ENCODE peak calls at places on chromosomes 11 and 22, in eight cellular contexts. W, L, Q, O, R, Y, H and I are unnamed samples. For H3K9me3, the result is how much of the 10 kb centered on the place peaks cover.

GRCh38 chr11:95057959-95058358 is 8.7 kb downstream of the KDM4F start:
- DNase-seq in O (no peak), H (no peak), Q (no peak), W (no peak), Y (no peak), L (no peak), R (no peak), I (no peak)

GRCh38 chr11:45872513-45873356 is 12.7 kb upstream of the MAPK8IP1 start:
- DNase-seq in L (no peak), R (peak), Y (no peak), O (no peak), Q (peak), H (peak), W (peak), I (peak)

GRCh38 chr11:128415539-128415938 is 171.8 kb downstream of the ETS1 start:
- DNase-seq in L (no peak), W (no peak), R (no peak), Y (no peak), Q (peak), H (peak), O (no peak), I (no peak)

GRCh38 chr22:50726643-50727340 is 11.2 kb upstream of the ACR start:
- DNase-seq in R (no peak), W (peak), Y (no peak), Q (no peak), O (no peak), H (no peak), L (peak), I (no peak)

GRCh38 chr11:23310276-23310675 is 450.0 kb upstream of the CCDC179 start:
- DNase-seq in H (no peak), R (no peak), W (no peak), Y (no peak), Q (peak), O (no peak), L (no peak), I (no peak)

GRCh38 chr22:23237201-23237798 is 57.0 kb downstream of the BCR start:
- DNase-seq in O (no peak), Y (peak), H (no peak), L (peak), R (peak), Q (peak), W (peak), I (no peak)

GRCh38 chr11:97033178-97033577 is 643.4 kb downstream of the JRKL start:
- DNase-seq in Y (no peak), O (no peak), R (no peak), Q (no peak), H (no peak), L (no peak), W (no peak), I (no peak)

GRCh38 chr11:1751999-1752906 is 1.9 kb upstream of the IFITM10 start:
- DNase-seq in Q (no peak), O (no peak), L (no peak), H (no peak), W (no peak), Y (no peak), R (no peak), I (peak)

GRCh38 chr22:46012182-46012880 is 35.4 kb upstream of the WNT7B start:
- DNase-seq in H (no peak), O (no peak), W (peak), L (peak), Q (no peak), Y (no peak), R (no peak), I (peak)

GRCh38 chr11:114617157-114618124 is 21.9 kb upstream of the NXPE4 start:
- DNase-seq in O (no peak), R (no peak), H (no peak), L (no peak), Q (no peak), Y (no peak), W (no peak), I (no peak)

GRCh38 chr11:114615448-114616361 is 20.1 kb upstream of the NXPE4 start:
- DNase-seq in R (no peak), Q (no peak), W (no peak), H (no peak), L (no peak), Y (no peak), O (no peak), I (no peak)

GRCh38 chr11:114618139-114618538 is 22.6 kb upstream of the NXPE4 start:
- DNase-seq in W (no peak), Q (no peak), H (no peak), Y (no peak), R (no peak), L (no peak), O (no peak), I (no peak)

GRCh38 chr11:114614127-114614720 is 18.6 kb upstream of the NXPE4 start:
- DNase-seq in O (no peak), H (no peak), Q (no peak), R (no peak), W (no peak), Y (no peak), L (no peak), I (no peak)

DNA sequence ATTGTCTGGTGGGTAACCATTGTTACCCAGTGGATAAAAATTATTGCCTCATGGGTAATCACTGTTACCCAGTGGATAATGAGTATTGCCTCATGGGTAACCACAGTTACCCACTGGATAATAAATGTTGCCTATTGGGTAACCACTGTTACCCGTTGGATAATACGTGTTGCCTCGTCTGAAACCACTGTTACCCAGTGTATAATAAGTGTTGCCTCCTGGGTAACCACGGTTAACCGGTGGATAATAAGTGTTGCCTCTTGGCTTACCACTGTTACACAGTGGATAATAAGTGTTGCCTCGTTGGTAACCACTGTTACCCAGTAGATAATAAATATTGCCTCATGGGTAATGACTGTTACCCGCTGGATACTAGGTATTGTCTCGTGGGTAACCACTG is 20.9 kb upstream of the NXPE4 start:
- DNase-seq in W (no peak), L (no peak), H (no peak), Y (no peak), Q (no peak), O (no peak), R (no peak), I (no peak)
- H3K9me3 ChIP-seq in W (under half), L (under half), H (under half), Y (under half), Q (under half), O (under half), R (under half), I (under half)

GRCh38 chr22:47884200-47884599 is 1121.8 kb downstream of the TBC1D22A start:
- DNase-seq in L (no peak), H (no peak), Y (no peak), R (no peak), O (no peak), Q (no peak), W (no peak), I (no peak)

GRCh38 chr22:47888807-47889206 is 1126.4 kb downstream of the TBC1D22A start:
- DNase-seq in Y (no peak), O (no peak), Q (no peak), L (no peak), H (no peak), W (no peak), R (no peak), I (no peak)

GRCh38 chr22:47879346-47879745 is 1116.9 kb downstream of the TBC1D22A start:
- DNase-seq in O (no peak), W (no peak), Y (no peak), H (no peak), L (no peak), Q (no peak), R (no peak), I (no peak)

GRCh38 chr22:47883757-47884156 is 1121.3 kb downstream of the TBC1D22A start:
- DNase-seq in O (no peak), R (no peak), W (no peak), L (no peak), H (no peak), Y (no peak), Q (no peak), I (no peak)

GRCh38 chr22:47884775-47885174 is 1122.3 kb downstream of the TBC1D22A start:
- DNase-seq in Y (no peak), R (no peak), H (no peak), L (no peak), Q (no peak), O (no peak), W (no peak), I (no peak)
- H3K9me3 ChIP-seq in Y (under half), R (under half), H (half or more), L (under half), Q (half or more), O (under half), W (under half), I (under half)

GRCh38 chr11:34899633-34900016 is 16.6 kb downstream of the APIP start:
- DNase-seq in Y (no peak), R (no peak), H (no peak), W (no peak), O (no peak), L (no peak), Q (no peak), I (no peak)
- H3K9me3 ChIP-seq in Y (under half), R (under half), H (under half), W (under half), O (under half), L (half or more), Q (under half), I (under half)

GRCh38 chr11:134170909-134171281 is 52.9 kb downstream of the NCAPD3 start:
- DNase-seq in Q (peak), L (no peak), H (no peak), O (no peak), R (no peak), Y (no peak), W (no peak), I (no peak)
- H3K9me3 ChIP-seq in Q (under half), L (under half), H (under half), O (under half), R (half or more), Y (under half), W (under half), I (under half)

GRCh38 chr11:28837599-28837998 is 729.4 kb downstream of the METTL15 start:
- DNase-seq in H (no peak), R (no peak), L (no peak), O (no peak), Q (no peak), W (no peak), Y (no peak), I (no peak)

GRCh38 chr11:28838741-28839140 is 730.6 kb downstream of the METTL15 start:
- DNase-seq in L (no peak), W (no peak), H (no peak), R (no peak), Q (peak), Y (no peak), O (no peak), I (no peak)

DNA sequence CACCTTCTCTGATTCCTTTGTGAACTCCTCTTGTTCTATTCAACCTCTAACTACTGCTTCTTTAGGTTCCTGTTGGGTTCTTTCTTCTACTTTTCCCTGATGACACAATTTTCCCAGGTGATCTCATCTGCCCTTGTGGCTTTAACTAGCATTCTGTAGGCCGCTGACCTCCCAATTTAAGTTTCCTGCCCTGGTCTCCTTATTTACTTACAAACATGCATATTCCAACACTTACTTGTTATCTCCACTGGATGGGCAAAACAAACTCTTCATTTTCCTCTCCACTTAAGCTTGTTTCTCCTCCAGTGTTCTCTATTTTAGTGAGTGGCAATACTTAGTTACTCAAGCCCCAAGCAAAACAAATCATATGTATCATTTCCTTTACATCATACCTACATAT is 734.5 kb downstream of the METTL15 start:
- DNase-seq in H (no peak), R (no peak), W (no peak), O (no peak), L (no peak), Q (peak), Y (no peak), I (no peak)
- H3K9me3 ChIP-seq in H (under half), R (under half), W (under half), O (under half), L (under half), Q (under half), Y (under half), I (under half)

GRCh38 chr11:13064593-13064992 is 55.5 kb downstream of the RASSF10 start:
- DNase-seq in W (no peak), Y (no peak), H (no peak), L (no peak), Q (no peak), R (no peak), O (no peak), I (no peak)

GRCh38 chr11:13065200-13065787 is 56.2 kb downstream of the RASSF10 start:
- DNase-seq in R (no peak), H (no peak), Y (no peak), L (no peak), W (no peak), O (no peak), Q (no peak), I (no peak)

GRCh38 chr11:13073119-13073981 is 64.2 kb downstream of the RASSF10 start:
- DNase-seq in W (no peak), L (no peak), O (no peak), H (peak), Y (no peak), R (no peak), Q (peak), I (no peak)

GRCh38 chr11:13068211-13068610 is 59.1 kb downstream of the RASSF10 start:
- DNase-seq in H (no peak), R (no peak), L (no peak), Y (no peak), Q (no peak), W (no peak), O (no peak), I (no peak)
- H3K9me3 ChIP-seq in H (under half), R (under half), L (under half), Y (under half), Q (under half), W (under half), O (under half), I (under half)

GRCh38 chr11:72125956-72126355 is 9.6 kb upstream of the FOLR3 start:
- DNase-seq in R (no peak), L (no peak), Y (no peak), W (no peak), O (no peak), Q (no peak), H (no peak), I (no peak)
- H3K9me3 ChIP-seq in R (under half), L (under half), Y (under half), W (under half), O (under half), Q (under half), H (under half), I (under half)

DNA sequence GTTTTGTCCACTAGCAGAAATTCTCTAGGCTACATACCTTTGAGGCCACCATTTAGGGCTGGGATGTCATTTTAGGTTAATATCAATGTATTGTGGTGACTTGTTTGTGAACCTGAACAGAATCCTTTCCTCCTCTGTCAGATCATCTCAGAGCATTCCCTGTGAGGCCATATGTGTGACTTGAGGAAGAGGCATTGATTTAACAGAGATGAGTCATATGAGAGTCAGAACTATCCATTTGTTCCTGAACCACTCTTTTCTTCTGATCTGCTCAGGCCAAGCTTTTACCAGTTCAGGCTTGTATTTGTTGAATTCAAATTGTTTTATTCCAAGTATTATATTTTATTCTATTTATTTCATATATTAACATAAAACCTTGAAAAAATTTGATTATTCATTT is 6.9 kb upstream of the OR4C6 start:
- DNase-seq in R (no peak), W (no peak), O (no peak), Y (no peak), L (no peak), Q (no peak), H (no peak), I (no peak)
- H3K9me3 ChIP-seq in R (half or more), W (under half), O (under half), Y (under half), L (under half), Q (under half), H (under half), I (under half)

DNA sequence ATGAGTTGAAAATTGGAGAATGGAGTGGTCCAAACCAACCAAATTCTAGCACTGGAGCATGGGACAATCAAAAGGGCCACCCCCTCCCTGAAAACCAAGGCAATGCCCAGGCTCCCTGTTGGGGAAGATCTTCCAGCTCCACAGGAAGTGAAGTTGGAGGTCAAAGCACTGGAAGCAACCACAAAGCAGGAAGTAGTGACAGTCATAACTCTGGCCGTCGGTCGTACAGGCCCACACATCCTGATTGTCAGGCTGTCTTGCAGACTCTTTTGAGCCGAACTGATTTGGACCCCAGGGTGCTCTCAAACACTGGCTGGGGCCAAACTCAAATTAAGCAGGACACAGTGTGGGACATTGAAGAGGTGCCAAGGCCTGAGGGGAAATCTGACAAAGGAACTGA is 80.5 kb upstream of the ADSL start:
- DNase-seq in Q (no peak), L (no peak), W (no peak), H (no peak), O (no peak), R (no peak), Y (no peak), I (no peak)
- H3K9me3 ChIP-seq in Q (under half), L (under half), W (under half), H (under half), O (under half), R (under half), Y (under half), I (under half)